ENCODE peak calls at places on chromosomes 3 and 15, in five cellular contexts. W, J, F, T and M are unnamed samples.
A peak's percentile ranks its signal among the peaks of the same experiment; 100 is the strongest.

GRCh38 chr3:49173116-49173791 is 1.9 kb downstream of the KLHDC8B start:
- DNase-seq in F (no peak), J (peak; percentile 71), T (no peak), W (no peak), M (no peak)

GRCh38 chr15:32778391-32779176 is 60.8 kb downstream of the GREM1 start:
- DNase-seq in T (no peak), F (no peak), W (no peak), J (no peak), M (no peak)

GRCh38 chr3:50269977-50270413 is 1.0 kb downstream of the SEMA3B start:
- DNase-seq in J (no peak), T (no peak), W (no peak), F (no peak), M (no peak)

GRCh38 chr15:74431645-74432044 is 2.1 kb downstream of the SEMA7A start:
- DNase-seq in J (no peak), F (no peak), T (no peak), W (peak; percentile 46), M (no peak)

GRCh38 chr15:76293361-76293760 is 17.9 kb downstream of the ETFA start:
- DNase-seq in F (no peak), T (no peak), J (no peak), W (no peak), M (no peak)

GRCh38 chr3:2096196-2096595 is 2.5 kb upstream of the CNTN4 start:
- DNase-seq in F (no peak), T (no peak), J (no peak), W (no peak), M (no peak)

GRCh38 chr3:46998121-46998851 is 18.8 kb downstream of the NBEAL2 start:
- DNase-seq in T (peak; percentile 90), W (peak; percentile 90), F (peak; percentile 64), J (peak; percentile 79), M (peak; percentile 78)

GRCh38 chr15:68612979-68613740 is 34.4 kb downstream of the CORO2B start:
- DNase-seq in W (no peak), F (no peak), T (no peak), J (no peak), M (no peak)

GRCh38 chr3:140035856-140036255 is 100.9 kb downstream of the CLSTN2 start:
- DNase-seq in T (no peak), F (no peak), W (no peak), J (no peak), M (no peak)

GRCh38 chr15:60661075-60661645 is 182.2 kb upstream of the ICE2 start:
- DNase-seq in W (no peak), J (no peak), T (no peak), F (no peak), M (no peak)

GRCh38 chr3:195040094-195040493 is 230.9 kb downstream of the XXYLT1 start:
- DNase-seq in W (no peak), J (no peak), F (no peak), T (no peak), M (peak; percentile 50)

GRCh38 chr3:133620066-133620784 is 41.5 kb downstream of the TOPBP1 start:
- DNase-seq in W (no peak), J (no peak), F (no peak), T (no peak), M (no peak)

GRCh38 chr3:169149349-169149890 is 514.1 kb downstream of the MECOM start:
- DNase-seq in J (peak; percentile 90), F (peak; percentile 31), W (peak; percentile 83), T (peak; percentile 84), M (peak; percentile 83)

GRCh38 chr3:149487598-149488197 is 13.2 kb downstream of the TM4SF4 start:
- DNase-seq in W (no peak), J (no peak), F (no peak), T (peak; percentile 61), M (no peak)